ENCODE peak calls at places on chromosomes 5 and 9, in four cellular contexts. J, Q, B and S are unnamed samples.

GRCh38 chr5:154370730-154371334 is 75.0 kb upstream of the SAP30L start:
- DNase-seq in Q (no peak), B (no peak), J (no peak), S (no peak)

GRCh38 chr9:134179918-134180785 is 15.8 kb upstream of the RNU6ATAC start:
- DNase-seq in B (no peak), J (no peak), Q (no peak), S (no peak)

GRCh38 chr5:139903805-139904565 is 108.4 kb downstream of the PSD2 start:
- DNase-seq in Q (no peak), J (peak; percentile 61), B (no peak), S (no peak)

GRCh38 chr5:171713152-171713551 is 72.5 kb upstream of the SMIM23 start:
- DNase-seq in Q (no peak), J (no peak), B (no peak), S (no peak)

GRCh38 chr9:113508111-113508749 is 44.7 kb downstream of the RGS3 start:
- DNase-seq in B (no peak), J (peak; percentile 32), Q (no peak), S (no peak)

GRCh38 chr5:101675510-101675909 is 620.6 kb downstream of the SLCO4C1 start:
- DNase-seq in B (no peak), Q (no peak), J (no peak), S (no peak)

GRCh38 chr5:151151793-151152192 is 5.8 kb downstream of the ANXA6 start:
- DNase-seq in J (no peak), B (no peak), Q (no peak), S (no peak)

GRCh38 chr5:143471666-143472411 is 68.4 kb upstream of the NR3C1 start:
- DNase-seq in B (no peak), J (no peak), Q (no peak), S (no peak)

GRCh38 chr5:81901539-81901938 is 70.3 kb upstream of the ATG10 start:
- DNase-seq in Q (no peak), J (no peak), B (no peak), S (no peak)

GRCh38 chr9:121398374-121398773 is 28.3 kb upstream of the STOM start:
- DNase-seq in B (no peak), J (no peak), Q (no peak), S (no peak)

GRCh38 chr9:78769684-78770083 is 472.8 kb downstream of the PSAT1 start:
- DNase-seq in B (no peak), J (no peak), Q (no peak), S (no peak)

GRCh38 chr5:151150484-151151262 is 6.9 kb downstream of the ANXA6 start:
- DNase-seq in B (peak; percentile 77), J (no peak), Q (peak; percentile 47), S (no peak)

GRCh38 chr9:100111235-100111634 is 12.2 kb downstream of the INVS start:
- DNase-seq in J (no peak), B (no peak), Q (no peak), S (no peak)

GRCh38 chr5:149641000-149641576 is 59.8 kb downstream of the ARHGEF37 start:
- DNase-seq in Q (no peak), J (no peak), B (no peak), S (no peak)

GRCh38 chr5:103340717-103341397 is 82.3 kb downstream of the MACIR start:
- DNase-seq in B (no peak), J (no peak), Q (no peak), S (no peak)

GRCh38 chr5:43874772-43875171 is 271.8 kb downstream of the NNT start:
- DNase-seq in Q (no peak), J (no peak), B (no peak), S (no peak)

GRCh38 chr5:138716456-138716924 is 36.7 kb upstream of the CTNNA1 start:
- DNase-seq in Q (no peak), J (peak; percentile 19), B (no peak), S (no peak)

GRCh38 chr5:175013251-175013650 is 288.9 kb downstream of the MSX2 start:
- DNase-seq in Q (no peak), J (no peak), B (no peak), S (no peak)

GRCh38 chr9:90939367-90939766 is 137.7 kb downstream of the SYK start:
- DNase-seq in B (no peak), Q (no peak), J (no peak), S (no peak)

GRCh38 chr5:140402258-140403074 is 833 bp downstream of the ANKHD1 start:
- DNase-seq in J (peak; percentile 46), B (peak; percentile 37), Q (peak; percentile 54), S (no peak)

GRCh38 chr9:131407717-131408195 is 13.9 kb downstream of the PRRC2B start:
- DNase-seq in B (peak; percentile 71), J (peak; percentile 62), Q (no peak), S (peak; percentile 60)

GRCh38 chr5:41270423-41271251 is 57.3 kb upstream of the C6 start:
- DNase-seq in Q (no peak), B (no peak), J (peak; percentile 25), S (no peak)

GRCh38 chr9:84331119-84331791 is 9.3 kb downstream of the SLC28A3 start:
- DNase-seq in B (no peak), Q (no peak), J (no peak), S (no peak)

GRCh38 chr5:76696254-76696653 is 19.7 kb upstream of the F2R start:
- DNase-seq in J (no peak), Q (no peak), B (no peak), S (no peak)

GRCh38 chr9:1057910-1058309 is 7.8 kb downstream of the DMRT2 start:
- DNase-seq in J (no peak), Q (no peak), B (no peak), S (no peak)

GRCh38 chr5:137923856-137924255 is 34.6 kb downstream of the PKD2L2 start:
- DNase-seq in J (no peak), B (no peak), Q (no peak), S (no peak)

GRCh38 chr9:112443200-112443599 is 43.4 kb upstream of the KIAA1958 start:
- DNase-seq in B (peak; percentile 16), Q (no peak), J (no peak), S (peak; percentile 18)

GRCh38 chr5:76782444-76782843 is 36.4 kb upstream of the F2RL1 start:
- DNase-seq in B (no peak), J (no peak), Q (no peak), S (no peak)

GRCh38 chr5:174097486-174098185 is 52.1 kb downstream of the NSG2 start:
- DNase-seq in J (no peak), B (no peak), Q (no peak), S (no peak)

GRCh38 chr5:107388111-107388861 is 282.5 kb downstream of the EFNA5 start:
- DNase-seq in Q (no peak), B (no peak), J (no peak), S (no peak)

GRCh38 chr5:81151546-81151945 is 81.6 kb upstream of the CKMT2 start:
- DNase-seq in B (no peak), J (no peak), Q (no peak), S (no peak)

GRCh38 chr9:137709411-137710101 is 90.8 kb downstream of the EHMT1 start:
- DNase-seq in Q (no peak), J (no peak), B (no peak), S (no peak)

GRCh38 chr9:131661954-131662621 is 77.8 kb downstream of the RAPGEF1 start:
- DNase-seq in J (no peak), B (peak; percentile 46), Q (peak; percentile 68), S (no peak)

GRCh38 chr9:134051319-134051718 is 16.5 kb downstream of the BRD3 start:
- DNase-seq in Q (no peak), B (no peak), J (no peak), S (no peak)

GRCh38 chr5:138611295-138612220 is 36.4 kb upstream of the HSPA9 start:
- DNase-seq in Q (no peak), J (no peak), B (no peak), S (no peak)

GRCh38 chr5:165892383-165892782 is 2387.0 kb downstream of the MAT2B start:
- DNase-seq in Q (no peak), J (no peak), B (no peak), S (no peak)

GRCh38 chr5:151448038-151448985 is 909 bp downstream of the SLC36A1 start:
- DNase-seq in Q (no peak), B (peak; percentile 1), J (peak; percentile 14), S (peak; percentile 9)

GRCh38 chr5:61397238-61397637 is 65.2 kb downstream of the ZSWIM6 start:
- DNase-seq in Q (no peak), J (peak; percentile 20), B (no peak), S (no peak)